ENCODE peak calls at places on chromosomes 11 and 22, in seven cellular contexts. F, Q, E, A, V, S and T are unnamed samples.
A peak's percentile ranks its signal among the peaks of the same experiment; 100 is the strongest.

GRCh38 chr11:29282088-29282487 is 734.7 kb downstream of the KCNA4 start:
- DNase-seq in F (no peak), Q (no peak), E (peak; percentile 95), A (no peak), V (peak; percentile 87), S (no peak), T (no peak)

GRCh38 chr11:26983645-26984044 is 10.3 kb upstream of the FIBIN start:
- DNase-seq in F (no peak), Q (no peak), E (no peak), A (no peak), V (no peak), S (no peak), T (no peak)

GRCh38 chr11:38169286-38169685 is 1571.2 kb upstream of the RAG2 start:
- DNase-seq in F (no peak), Q (no peak), E (peak; percentile 85), A (no peak), V (no peak), S (no peak), T (no peak)

GRCh38 chr11:111309516-111309915 is 11.2 kb downstream of the POU2AF3 start:
- DNase-seq in F (no peak), Q (no peak), E (no peak), A (no peak), V (no peak), S (no peak), T (no peak)

GRCh38 chr22:20080776-20081654 is 974 bp downstream of the DGCR8 start:
- DNase-seq in F (peak; percentile 35), Q (no peak), E (peak; percentile 46), A (no peak), V (peak; percentile 51), S (no peak), T (no peak)

GRCh38 chr22:19598054-19598855 is 74.0 kb upstream of the CLDN5 start:
- DNase-seq in F (no peak), Q (no peak), E (peak; percentile 43), A (no peak), V (no peak), S (no peak), T (no peak)

GRCh38 chr22:40313007-40313406 is 33.3 kb upstream of the ADSL start:
- DNase-seq in F (no peak), Q (no peak), E (no peak), A (no peak), V (no peak), S (no peak), T (no peak)

GRCh38 chr11:65078786-65079342 is 5.0 kb downstream of the CDCA5 start:
- DNase-seq in F (no peak), Q (no peak), E (no peak), A (no peak), V (no peak), S (no peak), T (no peak)

GRCh38 chr22:31253949-31254348 is 38.3 kb downstream of the PIK3IP1 start:
- DNase-seq in F (no peak), Q (no peak), E (no peak), A (no peak), V (no peak), S (no peak), T (no peak)

GRCh38 chr22:50074551-50075042 is 10.6 kb downstream of the MLC1 start:
- DNase-seq in F (no peak), Q (no peak), E (no peak), A (no peak), V (no peak), S (no peak), T (no peak)

GRCh38 chr11:95108159-95108611 is 18.5 kb downstream of the ENDOD1 start:
- DNase-seq in F (no peak), Q (no peak), E (peak; percentile 90), A (no peak), V (no peak), S (no peak), T (no peak)

GRCh38 chr22:24410110-24410856 is 17.1 kb upstream of the ADORA2A start:
- DNase-seq in F (no peak), Q (no peak), E (no peak), A (no peak), V (peak; percentile 19), S (no peak), T (no peak)

GRCh38 chr11:46920709-46921108 is 2.4 kb upstream of the LRP4 start:
- DNase-seq in F (no peak), Q (no peak), E (peak; percentile 89), A (no peak), V (peak; percentile 97), S (no peak), T (no peak)

GRCh38 chr22:22745225-22746060 is 101.0 kb downstream of the GGTLC2 start:
- DNase-seq in F (peak; percentile 9), Q (peak; percentile 36), E (peak; percentile 51), A (no peak), V (peak; percentile 39), S (peak; percentile 54), T (peak; percentile 71)

GRCh38 chr11:90803781-90804180 is 580.9 kb upstream of the CHORDC1 start:
- DNase-seq in F (no peak), Q (no peak), E (peak; percentile 34), A (no peak), V (no peak), S (no peak), T (no peak)

GRCh38 chr11:72777755-72778278 is 16.0 kb downstream of the STARD10 start:
- DNase-seq in F (peak; percentile 55), Q (no peak), E (no peak), A (no peak), V (no peak), S (no peak), T (no peak)

GRCh38 chr11:65640483-65641207 is 2.7 kb downstream of the SIPA1 start:
- DNase-seq in F (no peak), Q (peak; percentile 33), E (no peak), A (no peak), V (no peak), S (peak; percentile 62), T (no peak)

GRCh38 chr11:83006877-83007330 is 64.8 kb downstream of the RAB30 start:
- DNase-seq in F (peak; percentile 17), Q (no peak), E (peak; percentile 77), A (no peak), V (no peak), S (no peak), T (no peak)

GRCh38 chr11:117000741-117001096 is 97.5 kb downstream of the SIK3 start:
- DNase-seq in F (no peak), Q (no peak), E (no peak), A (no peak), V (no peak), S (no peak), T (no peak)

GRCh38 chr11:111514216-111515031 is at the start of gene HOATZ:
- DNase-seq in F (peak; percentile 27), Q (no peak), E (no peak), A (no peak), V (no peak), S (no peak), T (peak; percentile 82)

GRCh38 chr11:77518471-77518870 is 44.6 kb upstream of the PAK1 start:
- DNase-seq in F (no peak), Q (no peak), E (no peak), A (no peak), V (no peak), S (no peak), T (no peak)

GRCh38 chr11:83070878-83071640 is 638 bp downstream of the RAB30 start:
- DNase-seq in F (peak; percentile 51), Q (no peak), E (no peak), A (no peak), V (peak; percentile 13), S (peak; percentile 30), T (no peak)

GRCh38 chr11:121389651-121390050 is 62.5 kb upstream of the SORL1 start:
- DNase-seq in F (no peak), Q (no peak), E (no peak), A (no peak), V (no peak), S (no peak), T (no peak)

GRCh38 chr22:47116426-47117341 is 354.2 kb downstream of the TBC1D22A start:
- DNase-seq in F (no peak), Q (no peak), E (no peak), A (no peak), V (no peak), S (no peak), T (no peak)